ENCODE peak calls at places on chromosomes 1 and 21, in seven cellular contexts. C is GM06990, Z is neural crest cell, K is GM03348, S is lung, I is heart left ventricle, F is psoas muscle. J is an unnamed sample.

GRCh38 chr1:28259935-28260802 is 851 bp downstream of the SESN2 start:
- DNase-seq in I (peak; percentile 86), Z (peak; percentile 71), K (peak; percentile 88), S (peak; percentile 68), C (peak; percentile 38), F (peak; percentile 78), J (peak; percentile 93)

GRCh38 chr1:164969256-164969655 is 387.3 kb downstream of the LMX1A start:
- DNase-seq in I (no peak), S (no peak), Z (no peak), K (no peak), F (no peak), C (no peak), J (no peak)

GRCh38 chr1:166947398-166948043 is 27.8 kb downstream of the ILDR2 start:
- DNase-seq in S (no peak), Z (peak; percentile 83), C (peak; percentile 9), K (peak; percentile 81), F (peak; percentile 34), I (peak; percentile 52), J (no peak)

GRCh38 chr1:23210351-23210785 is 6.9 kb downstream of the HTR1D start:
- DNase-seq in C (no peak), Z (no peak), S (no peak), K (no peak), F (no peak), I (no peak), J (no peak)

GRCh38 chr1:192580351-192580962 is 4.9 kb downstream of the RGS1 start:
- DNase-seq in I (no peak), Z (no peak), F (no peak), S (no peak), K (peak; percentile 44), C (no peak), J (no peak)

GRCh38 chr1:183039985-183040447 is 16.8 kb downstream of the LAMC1 start:
- DNase-seq in F (no peak), S (no peak), K (peak; percentile 54), Z (no peak), C (no peak), I (no peak), J (no peak)

GRCh38 chr1:97996880-97997279 is 76.0 kb upstream of the DPYD start:
- DNase-seq in S (no peak), C (no peak), F (no peak), Z (no peak), K (no peak), I (no peak), J (no peak)

GRCh38 chr1:108897865-108898720 is 21.3 kb downstream of the GPSM2 start:
- DNase-seq in K (peak; percentile 64), C (peak; percentile 23), S (no peak), F (no peak), Z (no peak), I (no peak), J (no peak)

GRCh38 chr1:236069796-236070195 is 4.9 kb upstream of the NID1 start:
- DNase-seq in Z (no peak), F (no peak), I (no peak), K (no peak), C (no peak), S (no peak), J (no peak)

GRCh38 chr21:19922122-19922521 is 1076.1 kb upstream of the NCAM2 start:
- DNase-seq in K (no peak), Z (no peak), S (no peak), C (no peak), I (no peak), F (no peak), J (no peak)

GRCh38 chr1:156157506-156157905 is 4.1 kb downstream of the SEMA4A start:
- DNase-seq in C (no peak), I (no peak), K (no peak), S (no peak), Z (no peak), F (no peak), J (no peak)

GRCh38 chr1:3000214-3000613 is 21.1 kb upstream of the ACTRT2 start:
- DNase-seq in F (no peak), K (no peak), Z (no peak), C (no peak), I (peak; percentile 10), S (no peak), J (no peak)

GRCh38 chr21:45341779-45342178 is 54.1 kb upstream of the POFUT2 start:
- DNase-seq in C (no peak), Z (no peak), F (no peak), I (no peak), K (no peak), S (no peak), J (no peak)

GRCh38 chr21:27339902-27340301 is 373.0 kb upstream of the ADAMTS5 start:
- DNase-seq in I (no peak), K (no peak), C (no peak), Z (no peak), S (no peak), F (no peak), J (no peak)

GRCh38 chr1:92274939-92275338 is 23.8 kb downstream of the GLMN start:
- DNase-seq in K (no peak), C (no peak), F (no peak), Z (no peak), I (no peak), S (no peak), J (no peak)

GRCh38 chr1:218380125-218380977 is 35.2 kb downstream of the TGFB2 start:
- DNase-seq in K (peak; percentile 75), F (no peak), C (no peak), S (peak; percentile 63), I (no peak), Z (no peak), J (peak; percentile 24)

GRCh38 chr1:24620678-24621077 is 22.4 kb upstream of the SRRM1 start:
- DNase-seq in F (no peak), S (no peak), I (no peak), Z (no peak), C (no peak), K (no peak), J (no peak)

GRCh38 chr1:12447301-12447700 is 170.7 kb downstream of the DHRS3 start:
- DNase-seq in S (no peak), F (no peak), I (no peak), Z (no peak), C (no peak), K (peak; percentile 72), J (no peak)

GRCh38 chr1:223455470-223455869 is 62.3 kb downstream of the CCDC185 start:
- DNase-seq in Z (no peak), C (no peak), F (no peak), S (no peak), I (no peak), K (no peak), J (no peak)

GRCh38 chr1:223733898-223734852 is 21.8 kb downstream of the CAPN2 start:
- DNase-seq in I (no peak), Z (no peak), C (no peak), S (no peak), K (no peak), F (no peak), J (no peak)

GRCh38 chr1:87495147-87495546 is 166.5 kb downstream of the LMO4 start:
- DNase-seq in Z (no peak), K (no peak), F (no peak), C (peak; percentile 3), S (no peak), I (no peak), J (no peak)

GRCh38 chr1:9262587-9262986 is 28.0 kb downstream of the H6PD start:
- DNase-seq in Z (no peak), K (no peak), I (no peak), F (no peak), C (no peak), S (no peak), J (no peak)

GRCh38 chr1:43285269-43285986 is at the start of gene C1orf210:
- DNase-seq in Z (no peak), C (no peak), I (peak; percentile 5), K (no peak), F (no peak), S (peak; percentile 91), J (peak; percentile 86)

GRCh38 chr1:54887665-54888071 is 673 bp upstream of the DHCR24 start:
- DNase-seq in C (no peak), K (peak; percentile 53), I (no peak), F (peak; percentile 60), S (peak; percentile 54), Z (no peak), J (no peak)

GRCh38 chr1:47786301-47786700 is 210.9 kb downstream of the TRABD2B start:
- DNase-seq in F (no peak), K (no peak), C (no peak), S (no peak), I (no peak), Z (no peak), J (no peak)

GRCh38 chr1:117564227-117565082 is 41.4 kb upstream of the TENT5C start:
- DNase-seq in K (no peak), S (peak; percentile 24), C (no peak), I (no peak), Z (no peak), F (no peak), J (peak; percentile 56)

GRCh38 chr1:25066253-25066652 is 136.2 kb upstream of the RUNX3 start:
- DNase-seq in F (no peak), C (no peak), I (no peak), K (peak; percentile 50), Z (no peak), S (no peak), J (no peak)

GRCh38 chr1:185367218-185367617 is 50.2 kb upstream of the IVNS1ABP start:
- DNase-seq in K (no peak), Z (no peak), S (no peak), F (no peak), C (no peak), I (no peak), J (no peak)

GRCh38 chr1:160419838-160420169 is 19.4 kb downstream of the VANGL2 start:
- DNase-seq in C (no peak), S (no peak), I (no peak), F (no peak), K (no peak), Z (no peak), J (no peak)